ENCODE peak calls at places on chromosome 11, in seven cellular contexts. One of them, this sample, is unnamed.

GRCh38 chr11:86124251-86125233 is 55.7 kb upstream of the PICALM start:
- DNase-seq in fibroblast of mammary gland: no peak
- DNase-seq in tibial nerve: no peak
- DNase-seq in stimulated activated CD8-positive, alpha-beta memory T cell treated with anti-CD3 and anti-CD28 coated beads, Interleukin-15, amount 100 ng/mL, for 1 hour: no peak
- DNase-seq in caudate nucleus: no peak
- DNase-seq in stimulated activated CD4-positive, alpha-beta T cell treated with anti-CD3 and anti-CD28 coated beads, Interleukin-4, amount 100 ng/mL, for 48 hours: no peak
- DNase-seq in nephron progenitor cell: no peak
- DNase-seq in this sample: no peak

GRCh38 chr11:19571906-19572305 is 140.7 kb upstream of the NAV2 start:
- DNase-seq in fibroblast of mammary gland: no peak
- DNase-seq in tibial nerve: no peak
- DNase-seq in stimulated activated CD8-positive, alpha-beta memory T cell treated with anti-CD3 and anti-CD28 coated beads, Interleukin-15, amount 100 ng/mL, for 1 hour: no peak
- DNase-seq in caudate nucleus: no peak
- DNase-seq in stimulated activated CD4-positive, alpha-beta T cell treated with anti-CD3 and anti-CD28 coated beads, Interleukin-4, amount 100 ng/mL, for 48 hours: no peak
- DNase-seq in nephron progenitor cell: no peak
- DNase-seq in this sample: no peak

GRCh38 chr11:130769782-130770565 is 146.3 kb downstream of the SNX19 start:
- DNase-seq in fibroblast of mammary gland: peak
- DNase-seq in tibial nerve: no peak
- DNase-seq in stimulated activated CD8-positive, alpha-beta memory T cell treated with anti-CD3 and anti-CD28 coated beads, Interleukin-15, amount 100 ng/mL, for 1 hour: no peak
- DNase-seq in caudate nucleus: no peak
- DNase-seq in stimulated activated CD4-positive, alpha-beta T cell treated with anti-CD3 and anti-CD28 coated beads, Interleukin-4, amount 100 ng/mL, for 48 hours: no peak
- DNase-seq in nephron progenitor cell: no peak
- DNase-seq in this sample: no peak

GRCh38 chr11:36622431-36623136 is 24.5 kb upstream of the RAG2 start:
- DNase-seq in fibroblast of mammary gland: peak
- DNase-seq in tibial nerve: no peak
- DNase-seq in stimulated activated CD8-positive, alpha-beta memory T cell treated with anti-CD3 and anti-CD28 coated beads, Interleukin-15, amount 100 ng/mL, for 1 hour: no peak
- DNase-seq in caudate nucleus: no peak
- DNase-seq in stimulated activated CD4-positive, alpha-beta T cell treated with anti-CD3 and anti-CD28 coated beads, Interleukin-4, amount 100 ng/mL, for 48 hours: no peak
- DNase-seq in nephron progenitor cell: no peak
- DNase-seq in this sample: peak

GRCh38 chr11:59755701-59756495 is 722 bp downstream of the STX3 start:
- DNase-seq in fibroblast of mammary gland: peak
- DNase-seq in tibial nerve: peak
- DNase-seq in stimulated activated CD8-positive, alpha-beta memory T cell treated with anti-CD3 and anti-CD28 coated beads, Interleukin-15, amount 100 ng/mL, for 1 hour: peak
- DNase-seq in caudate nucleus: peak
- DNase-seq in stimulated activated CD4-positive, alpha-beta T cell treated with anti-CD3 and anti-CD28 coated beads, Interleukin-4, amount 100 ng/mL, for 48 hours: no peak
- DNase-seq in nephron progenitor cell: peak
- DNase-seq in this sample: no peak

GRCh38 chr11:67615455-67616430 is 9.0 kb downstream of the NDUFV1 start:
- DNase-seq in fibroblast of mammary gland: peak
- DNase-seq in tibial nerve: no peak
- DNase-seq in stimulated activated CD8-positive, alpha-beta memory T cell treated with anti-CD3 and anti-CD28 coated beads, Interleukin-15, amount 100 ng/mL, for 1 hour: no peak
- DNase-seq in caudate nucleus: no peak
- DNase-seq in stimulated activated CD4-positive, alpha-beta T cell treated with anti-CD3 and anti-CD28 coated beads, Interleukin-4, amount 100 ng/mL, for 48 hours: peak
- DNase-seq in nephron progenitor cell: no peak
- DNase-seq in this sample: peak

GRCh38 chr11:84788220-84788619 is 838.9 kb downstream of the DLG2 start:
- DNase-seq in fibroblast of mammary gland: no peak
- DNase-seq in tibial nerve: no peak
- DNase-seq in stimulated activated CD8-positive, alpha-beta memory T cell treated with anti-CD3 and anti-CD28 coated beads, Interleukin-15, amount 100 ng/mL, for 1 hour: no peak
- DNase-seq in caudate nucleus: no peak
- DNase-seq in stimulated activated CD4-positive, alpha-beta T cell treated with anti-CD3 and anti-CD28 coated beads, Interleukin-4, amount 100 ng/mL, for 48 hours: no peak
- DNase-seq in nephron progenitor cell: no peak
- DNase-seq in this sample: no peak

GRCh38 chr11:10725114-10725906 is 25.7 kb upstream of the CTR9 start:
- DNase-seq in fibroblast of mammary gland: peak
- DNase-seq in tibial nerve: no peak
- DNase-seq in stimulated activated CD8-positive, alpha-beta memory T cell treated with anti-CD3 and anti-CD28 coated beads, Interleukin-15, amount 100 ng/mL, for 1 hour: no peak
- DNase-seq in caudate nucleus: no peak
- DNase-seq in stimulated activated CD4-positive, alpha-beta T cell treated with anti-CD3 and anti-CD28 coated beads, Interleukin-4, amount 100 ng/mL, for 48 hours: no peak
- DNase-seq in nephron progenitor cell: no peak
- DNase-seq in this sample: no peak

GRCh38 chr11:19868281-19868821 is 155.7 kb downstream of the NAV2 start:
- DNase-seq in fibroblast of mammary gland: peak
- DNase-seq in tibial nerve: no peak
- DNase-seq in stimulated activated CD8-positive, alpha-beta memory T cell treated with anti-CD3 and anti-CD28 coated beads, Interleukin-15, amount 100 ng/mL, for 1 hour: no peak
- DNase-seq in caudate nucleus: no peak
- DNase-seq in stimulated activated CD4-positive, alpha-beta T cell treated with anti-CD3 and anti-CD28 coated beads, Interleukin-4, amount 100 ng/mL, for 48 hours: no peak
- DNase-seq in nephron progenitor cell: no peak
- DNase-seq in this sample: no peak

GRCh38 chr11:62142921-62143320 is 19.1 kb downstream of the INCENP start:
- DNase-seq in fibroblast of mammary gland: no peak
- DNase-seq in tibial nerve: no peak
- DNase-seq in stimulated activated CD8-positive, alpha-beta memory T cell treated with anti-CD3 and anti-CD28 coated beads, Interleukin-15, amount 100 ng/mL, for 1 hour: no peak
- DNase-seq in caudate nucleus: no peak
- DNase-seq in stimulated activated CD4-positive, alpha-beta T cell treated with anti-CD3 and anti-CD28 coated beads, Interleukin-4, amount 100 ng/mL, for 48 hours: no peak
- DNase-seq in nephron progenitor cell: no peak
- DNase-seq in this sample: no peak

GRCh38 chr11:61028135-61028729 is 56.8 kb downstream of the CD6 start:
- DNase-seq in fibroblast of mammary gland: no peak
- DNase-seq in tibial nerve: no peak
- DNase-seq in stimulated activated CD8-positive, alpha-beta memory T cell treated with anti-CD3 and anti-CD28 coated beads, Interleukin-15, amount 100 ng/mL, for 1 hour: no peak
- DNase-seq in caudate nucleus: no peak
- DNase-seq in stimulated activated CD4-positive, alpha-beta T cell treated with anti-CD3 and anti-CD28 coated beads, Interleukin-4, amount 100 ng/mL, for 48 hours: peak
- DNase-seq in nephron progenitor cell: no peak
- DNase-seq in this sample: peak

GRCh38 chr11:120109531-120109930 is 28.4 kb downstream of the TRIM29 start:
- DNase-seq in fibroblast of mammary gland: no peak
- DNase-seq in tibial nerve: no peak
- DNase-seq in stimulated activated CD8-positive, alpha-beta memory T cell treated with anti-CD3 and anti-CD28 coated beads, Interleukin-15, amount 100 ng/mL, for 1 hour: no peak
- DNase-seq in caudate nucleus: no peak
- DNase-seq in stimulated activated CD4-positive, alpha-beta T cell treated with anti-CD3 and anti-CD28 coated beads, Interleukin-4, amount 100 ng/mL, for 48 hours: no peak
- DNase-seq in nephron progenitor cell: no peak
- DNase-seq in this sample: no peak

GRCh38 chr11:9738126-9738525 is 74.2 kb downstream of the SWAP70 start:
- DNase-seq in fibroblast of mammary gland: no peak
- DNase-seq in tibial nerve: no peak
- DNase-seq in stimulated activated CD8-positive, alpha-beta memory T cell treated with anti-CD3 and anti-CD28 coated beads, Interleukin-15, amount 100 ng/mL, for 1 hour: no peak
- DNase-seq in caudate nucleus: no peak
- DNase-seq in stimulated activated CD4-positive, alpha-beta T cell treated with anti-CD3 and anti-CD28 coated beads, Interleukin-4, amount 100 ng/mL, for 48 hours: no peak
- DNase-seq in nephron progenitor cell: no peak
- DNase-seq in this sample: no peak

GRCh38 chr11:57359896-57360690 is 20.9 kb downstream of the PRG3 start:
- DNase-seq in fibroblast of mammary gland: no peak
- DNase-seq in tibial nerve: no peak
- DNase-seq in stimulated activated CD8-positive, alpha-beta memory T cell treated with anti-CD3 and anti-CD28 coated beads, Interleukin-15, amount 100 ng/mL, for 1 hour: no peak
- DNase-seq in caudate nucleus: no peak
- DNase-seq in stimulated activated CD4-positive, alpha-beta T cell treated with anti-CD3 and anti-CD28 coated beads, Interleukin-4, amount 100 ng/mL, for 48 hours: no peak
- DNase-seq in nephron progenitor cell: no peak
- DNase-seq in this sample: no peak

GRCh38 chr11:131910491-131911387 is 540.3 kb downstream of the NTM start:
- DNase-seq in fibroblast of mammary gland: peak
- DNase-seq in tibial nerve: no peak
- DNase-seq in stimulated activated CD8-positive, alpha-beta memory T cell treated with anti-CD3 and anti-CD28 coated beads, Interleukin-15, amount 100 ng/mL, for 1 hour: no peak
- DNase-seq in caudate nucleus: no peak
- DNase-seq in stimulated activated CD4-positive, alpha-beta T cell treated with anti-CD3 and anti-CD28 coated beads, Interleukin-4, amount 100 ng/mL, for 48 hours: no peak
- DNase-seq in nephron progenitor cell: peak
- DNase-seq in this sample: no peak

GRCh38 chr11:69485337-69486041 is 4.0 kb downstream of the LINC01488 start:
- DNase-seq in fibroblast of mammary gland: no peak
- DNase-seq in tibial nerve: no peak
- DNase-seq in stimulated activated CD8-positive, alpha-beta memory T cell treated with anti-CD3 and anti-CD28 coated beads, Interleukin-15, amount 100 ng/mL, for 1 hour: no peak
- DNase-seq in caudate nucleus: no peak
- DNase-seq in stimulated activated CD4-positive, alpha-beta T cell treated with anti-CD3 and anti-CD28 coated beads, Interleukin-4, amount 100 ng/mL, for 48 hours: no peak
- DNase-seq in nephron progenitor cell: no peak
- DNase-seq in this sample: no peak

GRCh38 chr11:62680825-62681240 is 2.0 kb upstream of the UBXN1 start:
- DNase-seq in fibroblast of mammary gland: peak
- DNase-seq in tibial nerve: no peak
- DNase-seq in stimulated activated CD8-positive, alpha-beta memory T cell treated with anti-CD3 and anti-CD28 coated beads, Interleukin-15, amount 100 ng/mL, for 1 hour: no peak
- DNase-seq in caudate nucleus: no peak
- DNase-seq in stimulated activated CD4-positive, alpha-beta T cell treated with anti-CD3 and anti-CD28 coated beads, Interleukin-4, amount 100 ng/mL, for 48 hours: no peak
- DNase-seq in nephron progenitor cell: no peak
- DNase-seq in this sample: peak

GRCh38 chr11:122733301-122733686 is 77.8 kb downstream of the UBASH3B start:
- DNase-seq in fibroblast of mammary gland: peak
- DNase-seq in tibial nerve: peak
- DNase-seq in stimulated activated CD8-positive, alpha-beta memory T cell treated with anti-CD3 and anti-CD28 coated beads, Interleukin-15, amount 100 ng/mL, for 1 hour: no peak
- DNase-seq in caudate nucleus: no peak
- DNase-seq in stimulated activated CD4-positive, alpha-beta T cell treated with anti-CD3 and anti-CD28 coated beads, Interleukin-4, amount 100 ng/mL, for 48 hours: no peak
- DNase-seq in nephron progenitor cell: no peak
- DNase-seq in this sample: no peak

GRCh38 chr11:130846606-130847005 is 69.7 kb downstream of the SNX19 start:
- DNase-seq in fibroblast of mammary gland: peak
- DNase-seq in tibial nerve: no peak
- DNase-seq in stimulated activated CD8-positive, alpha-beta memory T cell treated with anti-CD3 and anti-CD28 coated beads, Interleukin-15, amount 100 ng/mL, for 1 hour: no peak
- DNase-seq in caudate nucleus: no peak
- DNase-seq in stimulated activated CD4-positive, alpha-beta T cell treated with anti-CD3 and anti-CD28 coated beads, Interleukin-4, amount 100 ng/mL, for 48 hours: no peak
- DNase-seq in nephron progenitor cell: no peak
- DNase-seq in this sample: no peak

GRCh38 chr11:119113716-119114115 is 6.6 kb downstream of the C2CD2L start:
- DNase-seq in fibroblast of mammary gland: no peak
- DNase-seq in tibial nerve: no peak
- DNase-seq in stimulated activated CD8-positive, alpha-beta memory T cell treated with anti-CD3 and anti-CD28 coated beads, Interleukin-15, amount 100 ng/mL, for 1 hour: no peak
- DNase-seq in caudate nucleus: no peak
- DNase-seq in stimulated activated CD4-positive, alpha-beta T cell treated with anti-CD3 and anti-CD28 coated beads, Interleukin-4, amount 100 ng/mL, for 48 hours: no peak
- DNase-seq in nephron progenitor cell: no peak
- DNase-seq in this sample: peak

GRCh38 chr11:69297225-69297925 is 3.4 kb downstream of the MYEOV start:
- DNase-seq in fibroblast of mammary gland: peak
- DNase-seq in tibial nerve: peak
- DNase-seq in stimulated activated CD8-positive, alpha-beta memory T cell treated with anti-CD3 and anti-CD28 coated beads, Interleukin-15, amount 100 ng/mL, for 1 hour: peak
- DNase-seq in caudate nucleus: peak
- DNase-seq in stimulated activated CD4-positive, alpha-beta T cell treated with anti-CD3 and anti-CD28 coated beads, Interleukin-4, amount 100 ng/mL, for 48 hours: peak
- DNase-seq in nephron progenitor cell: no peak
- DNase-seq in this sample: peak

GRCh38 chr11:2725367-2726300 is 25.8 kb upstream of the KCNQ1OT1 start:
- DNase-seq in fibroblast of mammary gland: peak
- DNase-seq in tibial nerve: peak
- DNase-seq in stimulated activated CD8-positive, alpha-beta memory T cell treated with anti-CD3 and anti-CD28 coated beads, Interleukin-15, amount 100 ng/mL, for 1 hour: no peak
- DNase-seq in caudate nucleus: no peak
- DNase-seq in stimulated activated CD4-positive, alpha-beta T cell treated with anti-CD3 and anti-CD28 coated beads, Interleukin-4, amount 100 ng/mL, for 48 hours: no peak
- DNase-seq in nephron progenitor cell: no peak
- DNase-seq in this sample: no peak

GRCh38 chr11:2912498-2912897 is 16.7 kb downstream of the PHLDA2 start:
- DNase-seq in fibroblast of mammary gland: peak
- DNase-seq in tibial nerve: no peak
- DNase-seq in stimulated activated CD8-positive, alpha-beta memory T cell treated with anti-CD3 and anti-CD28 coated beads, Interleukin-15, amount 100 ng/mL, for 1 hour: no peak
- DNase-seq in caudate nucleus: no peak
- DNase-seq in stimulated activated CD4-positive, alpha-beta T cell treated with anti-CD3 and anti-CD28 coated beads, Interleukin-4, amount 100 ng/mL, for 48 hours: no peak
- DNase-seq in nephron progenitor cell: no peak
- DNase-seq in this sample: no peak

GRCh38 chr11:75371930-75372876 is 20.7 kb upstream of the ARRB1 start:
- DNase-seq in fibroblast of mammary gland: peak
- DNase-seq in tibial nerve: no peak
- DNase-seq in stimulated activated CD8-positive, alpha-beta memory T cell treated with anti-CD3 and anti-CD28 coated beads, Interleukin-15, amount 100 ng/mL, for 1 hour: no peak
- DNase-seq in caudate nucleus: no peak
- DNase-seq in stimulated activated CD4-positive, alpha-beta T cell treated with anti-CD3 and anti-CD28 coated beads, Interleukin-4, amount 100 ng/mL, for 48 hours: no peak
- DNase-seq in nephron progenitor cell: no peak
- DNase-seq in this sample: no peak

GRCh38 chr11:122681731-122682130 is 26.2 kb downstream of the UBASH3B start:
- DNase-seq in fibroblast of mammary gland: no peak
- DNase-seq in tibial nerve: no peak
- DNase-seq in stimulated activated CD8-positive, alpha-beta memory T cell treated with anti-CD3 and anti-CD28 coated beads, Interleukin-15, amount 100 ng/mL, for 1 hour: no peak
- DNase-seq in caudate nucleus: no peak
- DNase-seq in stimulated activated CD4-positive, alpha-beta T cell treated with anti-CD3 and anti-CD28 coated beads, Interleukin-4, amount 100 ng/mL, for 48 hours: no peak
- DNase-seq in nephron progenitor cell: no peak
- DNase-seq in this sample: peak

GRCh38 chr11:76242004-76242779 is 35.9 kb upstream of the WNT11 start:
- DNase-seq in fibroblast of mammary gland: no peak
- DNase-seq in tibial nerve: no peak
- DNase-seq in stimulated activated CD8-positive, alpha-beta memory T cell treated with anti-CD3 and anti-CD28 coated beads, Interleukin-15, amount 100 ng/mL, for 1 hour: no peak
- DNase-seq in caudate nucleus: no peak
- DNase-seq in stimulated activated CD4-positive, alpha-beta T cell treated with anti-CD3 and anti-CD28 coated beads, Interleukin-4, amount 100 ng/mL, for 48 hours: no peak
- DNase-seq in nephron progenitor cell: no peak
- DNase-seq in this sample: no peak

GRCh38 chr11:11786771-11787170 is 55.0 kb upstream of the USP47 start:
- DNase-seq in fibroblast of mammary gland: peak
- DNase-seq in tibial nerve: no peak
- DNase-seq in stimulated activated CD8-positive, alpha-beta memory T cell treated with anti-CD3 and anti-CD28 coated beads, Interleukin-15, amount 100 ng/mL, for 1 hour: no peak
- DNase-seq in caudate nucleus: no peak
- DNase-seq in stimulated activated CD4-positive, alpha-beta T cell treated with anti-CD3 and anti-CD28 coated beads, Interleukin-4, amount 100 ng/mL, for 48 hours: no peak
- DNase-seq in nephron progenitor cell: no peak
- DNase-seq in this sample: peak

GRCh38 chr11:18408558-18409242 is 3.4 kb upstream of the LDHC start:
- DNase-seq in fibroblast of mammary gland: no peak
- DNase-seq in tibial nerve: no peak
- DNase-seq in stimulated activated CD8-positive, alpha-beta memory T cell treated with anti-CD3 and anti-CD28 coated beads, Interleukin-15, amount 100 ng/mL, for 1 hour: no peak
- DNase-seq in caudate nucleus: no peak
- DNase-seq in stimulated activated CD4-positive, alpha-beta T cell treated with anti-CD3 and anti-CD28 coated beads, Interleukin-4, amount 100 ng/mL, for 48 hours: no peak
- DNase-seq in nephron progenitor cell: no peak
- DNase-seq in this sample: peak

GRCh38 chr11:120556841-120557240 is 45.3 kb downstream of the GRIK4 start:
- DNase-seq in fibroblast of mammary gland: no peak
- DNase-seq in tibial nerve: no peak
- DNase-seq in stimulated activated CD8-positive, alpha-beta memory T cell treated with anti-CD3 and anti-CD28 coated beads, Interleukin-15, amount 100 ng/mL, for 1 hour: no peak
- DNase-seq in caudate nucleus: no peak
- DNase-seq in stimulated activated CD4-positive, alpha-beta T cell treated with anti-CD3 and anti-CD28 coated beads, Interleukin-4, amount 100 ng/mL, for 48 hours: no peak
- DNase-seq in nephron progenitor cell: no peak
- DNase-seq in this sample: no peak

GRCh38 chr11:2190670-2191471 is 19.3 kb upstream of the TH start:
- DNase-seq in fibroblast of mammary gland: no peak
- DNase-seq in tibial nerve: no peak
- DNase-seq in stimulated activated CD8-positive, alpha-beta memory T cell treated with anti-CD3 and anti-CD28 coated beads, Interleukin-15, amount 100 ng/mL, for 1 hour: no peak
- DNase-seq in caudate nucleus: no peak
- DNase-seq in stimulated activated CD4-positive, alpha-beta T cell treated with anti-CD3 and anti-CD28 coated beads, Interleukin-4, amount 100 ng/mL, for 48 hours: no peak
- DNase-seq in nephron progenitor cell: no peak
- DNase-seq in this sample: no peak

GRCh38 chr11:86016451-86016850 is 52.4 kb downstream of the PICALM start:
- DNase-seq in fibroblast of mammary gland: no peak
- DNase-seq in tibial nerve: no peak
- DNase-seq in stimulated activated CD8-positive, alpha-beta memory T cell treated with anti-CD3 and anti-CD28 coated beads, Interleukin-15, amount 100 ng/mL, for 1 hour: no peak
- DNase-seq in caudate nucleus: no peak
- DNase-seq in stimulated activated CD4-positive, alpha-beta T cell treated with anti-CD3 and anti-CD28 coated beads, Interleukin-4, amount 100 ng/mL, for 48 hours: no peak
- DNase-seq in nephron progenitor cell: no peak
- DNase-seq in this sample: no peak

GRCh38 chr11:119787074-119787461 is 58.1 kb upstream of the NECTIN1 start:
- DNase-seq in fibroblast of mammary gland: no peak
- DNase-seq in tibial nerve: no peak
- DNase-seq in stimulated activated CD8-positive, alpha-beta memory T cell treated with anti-CD3 and anti-CD28 coated beads, Interleukin-15, amount 100 ng/mL, for 1 hour: no peak
- DNase-seq in caudate nucleus: no peak
- DNase-seq in stimulated activated CD4-positive, alpha-beta T cell treated with anti-CD3 and anti-CD28 coated beads, Interleukin-4, amount 100 ng/mL, for 48 hours: no peak
- DNase-seq in nephron progenitor cell: no peak
- DNase-seq in this sample: no peak

GRCh38 chr11:123202155-123202714 is 7.2 kb upstream of the CLMP start:
- DNase-seq in fibroblast of mammary gland: peak
- DNase-seq in tibial nerve: peak
- DNase-seq in stimulated activated CD8-positive, alpha-beta memory T cell treated with anti-CD3 and anti-CD28 coated beads, Interleukin-15, amount 100 ng/mL, for 1 hour: no peak
- DNase-seq in caudate nucleus: no peak
- DNase-seq in stimulated activated CD4-positive, alpha-beta T cell treated with anti-CD3 and anti-CD28 coated beads, Interleukin-4, amount 100 ng/mL, for 48 hours: no peak
- DNase-seq in nephron progenitor cell: peak
- DNase-seq in this sample: no peak

GRCh38 chr11:32052218-32052617 is 38.7 kb upstream of the RCN1 start:
- DNase-seq in fibroblast of mammary gland: peak
- DNase-seq in tibial nerve: peak
- DNase-seq in stimulated activated CD8-positive, alpha-beta memory T cell treated with anti-CD3 and anti-CD28 coated beads, Interleukin-15, amount 100 ng/mL, for 1 hour: peak
- DNase-seq in caudate nucleus: peak
- DNase-seq in stimulated activated CD4-positive, alpha-beta T cell treated with anti-CD3 and anti-CD28 coated beads, Interleukin-4, amount 100 ng/mL, for 48 hours: peak
- DNase-seq in nephron progenitor cell: peak
- DNase-seq in this sample: peak

GRCh38 chr11:72228229-72228843 is 3.8 kb downstream of the INPPL1 start:
- DNase-seq in fibroblast of mammary gland: peak
- DNase-seq in tibial nerve: no peak
- DNase-seq in stimulated activated CD8-positive, alpha-beta memory T cell treated with anti-CD3 and anti-CD28 coated beads, Interleukin-15, amount 100 ng/mL, for 1 hour: no peak
- DNase-seq in caudate nucleus: no peak
- DNase-seq in stimulated activated CD4-positive, alpha-beta T cell treated with anti-CD3 and anti-CD28 coated beads, Interleukin-4, amount 100 ng/mL, for 48 hours: no peak
- DNase-seq in nephron progenitor cell: peak
- DNase-seq in this sample: no peak

GRCh38 chr11:108224908-108225786 is 2.3 kb downstream of the ATM start:
- DNase-seq in fibroblast of mammary gland: no peak
- DNase-seq in tibial nerve: no peak
- DNase-seq in stimulated activated CD8-positive, alpha-beta memory T cell treated with anti-CD3 and anti-CD28 coated beads, Interleukin-15, amount 100 ng/mL, for 1 hour: no peak
- DNase-seq in caudate nucleus: no peak
- DNase-seq in stimulated activated CD4-positive, alpha-beta T cell treated with anti-CD3 and anti-CD28 coated beads, Interleukin-4, amount 100 ng/mL, for 48 hours: no peak
- DNase-seq in nephron progenitor cell: no peak
- DNase-seq in this sample: peak

GRCh38 chr11:19763315-19763714 is 50.7 kb downstream of the NAV2 start:
- DNase-seq in fibroblast of mammary gland: no peak
- DNase-seq in tibial nerve: no peak
- DNase-seq in stimulated activated CD8-positive, alpha-beta memory T cell treated with anti-CD3 and anti-CD28 coated beads, Interleukin-15, amount 100 ng/mL, for 1 hour: no peak
- DNase-seq in caudate nucleus: no peak
- DNase-seq in stimulated activated CD4-positive, alpha-beta T cell treated with anti-CD3 and anti-CD28 coated beads, Interleukin-4, amount 100 ng/mL, for 48 hours: no peak
- DNase-seq in nephron progenitor cell: no peak
- DNase-seq in this sample: no peak

GRCh38 chr11:128901655-128902514 is 10.7 kb downstream of the KCNJ5 start:
- DNase-seq in fibroblast of mammary gland: no peak
- DNase-seq in tibial nerve: no peak
- DNase-seq in stimulated activated CD8-positive, alpha-beta memory T cell treated with anti-CD3 and anti-CD28 coated beads, Interleukin-15, amount 100 ng/mL, for 1 hour: no peak
- DNase-seq in caudate nucleus: no peak
- DNase-seq in stimulated activated CD4-positive, alpha-beta T cell treated with anti-CD3 and anti-CD28 coated beads, Interleukin-4, amount 100 ng/mL, for 48 hours: no peak
- DNase-seq in nephron progenitor cell: peak
- DNase-seq in this sample: no peak

This sample was measured in Karpas-422.